ENCODE peak calls at places on chromosomes 1 and 21, in eight cellular contexts. One of them, this sample, is unnamed.

GRCh38 chr1:227994632-227995300 is 12.0 kb upstream of the WNT3A start:
- DNase-seq in M059J: no peak
- DNase-seq in naive thymus-derived CD8-positive, alpha-beta T cell: no peak
- DNase-seq in sciatic nerve: peak; percentile 14
- DNase-seq in stimulated activated CD4-positive, alpha-beta T cell treated with anti-CD3 and anti-CD28 coated beads, Interleukin-2, amount 100 ng/mL, for 48 hours: no peak
- DNase-seq in tibial nerve: no peak
- DNase-seq in activated CD4-positive, alpha-beta T cell treated with anti-CD3 and anti-CD28 coated beads for 36 hours: no peak
- DNase-seq in EL: no peak
- DNase-seq in this sample: no peak

GRCh38 chr1:224262373-224263054 is 67.5 kb downstream of the NVL start:
- DNase-seq in sciatic nerve: no peak
- DNase-seq in activated CD4-positive, alpha-beta T cell treated with anti-CD3 and anti-CD28 coated beads for 36 hours: no peak
- DNase-seq in M059J: peak; percentile 46
- DNase-seq in naive thymus-derived CD8-positive, alpha-beta T cell: no peak
- DNase-seq in EL: no peak
- DNase-seq in stimulated activated CD4-positive, alpha-beta T cell treated with anti-CD3 and anti-CD28 coated beads, Interleukin-2, amount 100 ng/mL, for 48 hours: no peak
- DNase-seq in tibial nerve: no peak
- DNase-seq in this sample: no peak

GRCh38 chr21:34630536-34631143 is 15.7 kb upstream of the RCAN1 start:
- DNase-seq in tibial nerve: no peak
- DNase-seq in EL: peak; percentile 54
- DNase-seq in stimulated activated CD4-positive, alpha-beta T cell treated with anti-CD3 and anti-CD28 coated beads, Interleukin-2, amount 100 ng/mL, for 48 hours: no peak
- DNase-seq in sciatic nerve: no peak
- DNase-seq in naive thymus-derived CD8-positive, alpha-beta T cell: peak; percentile 26
- DNase-seq in activated CD4-positive, alpha-beta T cell treated with anti-CD3 and anti-CD28 coated beads for 36 hours: peak; percentile 31
- DNase-seq in M059J: peak; percentile 71
- DNase-seq in this sample: no peak

GRCh38 chr1:47901001-47901575 is 96.1 kb downstream of the TRABD2B start:
- DNase-seq in stimulated activated CD4-positive, alpha-beta T cell treated with anti-CD3 and anti-CD28 coated beads, Interleukin-2, amount 100 ng/mL, for 48 hours: no peak
- DNase-seq in naive thymus-derived CD8-positive, alpha-beta T cell: no peak
- DNase-seq in activated CD4-positive, alpha-beta T cell treated with anti-CD3 and anti-CD28 coated beads for 36 hours: no peak
- DNase-seq in EL: no peak
- DNase-seq in tibial nerve: no peak
- DNase-seq in M059J: no peak
- DNase-seq in sciatic nerve: no peak
- DNase-seq in this sample: no peak

GRCh38 chr1:234916840-234917239 is 211.8 kb downstream of the TOMM20 start:
- DNase-seq in sciatic nerve: peak; percentile 47
- DNase-seq in naive thymus-derived CD8-positive, alpha-beta T cell: no peak
- DNase-seq in activated CD4-positive, alpha-beta T cell treated with anti-CD3 and anti-CD28 coated beads for 36 hours: no peak
- DNase-seq in stimulated activated CD4-positive, alpha-beta T cell treated with anti-CD3 and anti-CD28 coated beads, Interleukin-2, amount 100 ng/mL, for 48 hours: no peak
- DNase-seq in EL: no peak
- DNase-seq in tibial nerve: no peak
- DNase-seq in M059J: no peak
- DNase-seq in this sample: no peak

GRCh38 chr1:180150982-180151381 is 3.7 kb upstream of the QSOX1 start:
- DNase-seq in naive thymus-derived CD8-positive, alpha-beta T cell: no peak
- DNase-seq in activated CD4-positive, alpha-beta T cell treated with anti-CD3 and anti-CD28 coated beads for 36 hours: no peak
- DNase-seq in sciatic nerve: no peak
- DNase-seq in tibial nerve: no peak
- DNase-seq in M059J: peak; percentile 55
- DNase-seq in stimulated activated CD4-positive, alpha-beta T cell treated with anti-CD3 and anti-CD28 coated beads, Interleukin-2, amount 100 ng/mL, for 48 hours: no peak
- DNase-seq in EL: peak; percentile 67
- DNase-seq in this sample: no peak

GRCh38 chr1:66137235-66137634 is 344.5 kb downstream of the PDE4B start:
- DNase-seq in tibial nerve: no peak
- DNase-seq in stimulated activated CD4-positive, alpha-beta T cell treated with anti-CD3 and anti-CD28 coated beads, Interleukin-2, amount 100 ng/mL, for 48 hours: no peak
- DNase-seq in activated CD4-positive, alpha-beta T cell treated with anti-CD3 and anti-CD28 coated beads for 36 hours: peak; percentile 5
- DNase-seq in naive thymus-derived CD8-positive, alpha-beta T cell: no peak
- DNase-seq in EL: no peak
- DNase-seq in sciatic nerve: no peak
- DNase-seq in M059J: peak; percentile 18
- DNase-seq in this sample: no peak

GRCh38 chr1:186440584-186440983 is 20.3 kb downstream of the PDC start:
- DNase-seq in EL: no peak
- DNase-seq in naive thymus-derived CD8-positive, alpha-beta T cell: no peak
- DNase-seq in sciatic nerve: no peak
- DNase-seq in stimulated activated CD4-positive, alpha-beta T cell treated with anti-CD3 and anti-CD28 coated beads, Interleukin-2, amount 100 ng/mL, for 48 hours: no peak
- DNase-seq in tibial nerve: no peak
- DNase-seq in activated CD4-positive, alpha-beta T cell treated with anti-CD3 and anti-CD28 coated beads for 36 hours: no peak
- DNase-seq in M059J: peak; percentile 86
- DNase-seq in this sample: no peak

GRCh38 chr1:32981003-32981909 is 16.6 kb upstream of the RNF19B start:
- DNase-seq in sciatic nerve: no peak
- DNase-seq in tibial nerve: no peak
- DNase-seq in naive thymus-derived CD8-positive, alpha-beta T cell: peak; percentile 61
- DNase-seq in M059J: peak; percentile 98
- DNase-seq in EL: peak; percentile 89
- DNase-seq in activated CD4-positive, alpha-beta T cell treated with anti-CD3 and anti-CD28 coated beads for 36 hours: peak; percentile 78
- DNase-seq in stimulated activated CD4-positive, alpha-beta T cell treated with anti-CD3 and anti-CD28 coated beads, Interleukin-2, amount 100 ng/mL, for 48 hours: peak; percentile 54
- DNase-seq in this sample: peak; percentile 18

GRCh38 chr1:206803221-206803730 is 31.0 kb upstream of the IL10 start:
- DNase-seq in sciatic nerve: no peak
- DNase-seq in stimulated activated CD4-positive, alpha-beta T cell treated with anti-CD3 and anti-CD28 coated beads, Interleukin-2, amount 100 ng/mL, for 48 hours: peak; percentile 61
- DNase-seq in naive thymus-derived CD8-positive, alpha-beta T cell: peak; percentile 57
- DNase-seq in M059J: no peak
- DNase-seq in activated CD4-positive, alpha-beta T cell treated with anti-CD3 and anti-CD28 coated beads for 36 hours: peak; percentile 87
- DNase-seq in tibial nerve: no peak
- DNase-seq in EL: no peak
- DNase-seq in this sample: no peak

GRCh38 chr1:182677393-182678098 is 6.8 kb downstream of the RGS8 start:
- DNase-seq in stimulated activated CD4-positive, alpha-beta T cell treated with anti-CD3 and anti-CD28 coated beads, Interleukin-2, amount 100 ng/mL, for 48 hours: no peak
- DNase-seq in activated CD4-positive, alpha-beta T cell treated with anti-CD3 and anti-CD28 coated beads for 36 hours: no peak
- DNase-seq in sciatic nerve: no peak
- DNase-seq in EL: no peak
- DNase-seq in M059J: no peak
- DNase-seq in tibial nerve: no peak
- DNase-seq in naive thymus-derived CD8-positive, alpha-beta T cell: no peak
- DNase-seq in this sample: no peak

GRCh38 chr1:248807067-248807737 is 18.5 kb downstream of the SH3BP5L start:
- DNase-seq in activated CD4-positive, alpha-beta T cell treated with anti-CD3 and anti-CD28 coated beads for 36 hours: peak; percentile 81
- DNase-seq in M059J: no peak
- DNase-seq in naive thymus-derived CD8-positive, alpha-beta T cell: peak; percentile 44
- DNase-seq in sciatic nerve: peak; percentile 76
- DNase-seq in tibial nerve: no peak
- DNase-seq in EL: peak; percentile 32
- DNase-seq in stimulated activated CD4-positive, alpha-beta T cell treated with anti-CD3 and anti-CD28 coated beads, Interleukin-2, amount 100 ng/mL, for 48 hours: peak; percentile 46
- DNase-seq in this sample: no peak

GRCh38 chr1:37872692-37873091 is 13.3 kb upstream of the MTF1 start:
- DNase-seq in M059J: no peak
- DNase-seq in sciatic nerve: no peak
- DNase-seq in activated CD4-positive, alpha-beta T cell treated with anti-CD3 and anti-CD28 coated beads for 36 hours: no peak
- DNase-seq in naive thymus-derived CD8-positive, alpha-beta T cell: no peak
- DNase-seq in tibial nerve: no peak
- DNase-seq in EL: no peak
- DNase-seq in stimulated activated CD4-positive, alpha-beta T cell treated with anti-CD3 and anti-CD28 coated beads, Interleukin-2, amount 100 ng/mL, for 48 hours: no peak
- DNase-seq in this sample: no peak

GRCh38 chr1:2314297-2314802 is 77.0 kb downstream of the MORN1 start:
- DNase-seq in naive thymus-derived CD8-positive, alpha-beta T cell: no peak
- DNase-seq in tibial nerve: peak; percentile 47
- DNase-seq in sciatic nerve: peak; percentile 86
- DNase-seq in stimulated activated CD4-positive, alpha-beta T cell treated with anti-CD3 and anti-CD28 coated beads, Interleukin-2, amount 100 ng/mL, for 48 hours: no peak
- DNase-seq in activated CD4-positive, alpha-beta T cell treated with anti-CD3 and anti-CD28 coated beads for 36 hours: peak; percentile 55
- DNase-seq in EL: peak; percentile 72
- DNase-seq in M059J: peak; percentile 42
- DNase-seq in this sample: no peak

GRCh38 chr1:42735056-42735455 is 5.0 kb downstream of the CLDN19 start:
- DNase-seq in EL: no peak
- DNase-seq in naive thymus-derived CD8-positive, alpha-beta T cell: no peak
- DNase-seq in sciatic nerve: no peak
- DNase-seq in stimulated activated CD4-positive, alpha-beta T cell treated with anti-CD3 and anti-CD28 coated beads, Interleukin-2, amount 100 ng/mL, for 48 hours: no peak
- DNase-seq in tibial nerve: no peak
- DNase-seq in activated CD4-positive, alpha-beta T cell treated with anti-CD3 and anti-CD28 coated beads for 36 hours: no peak
- DNase-seq in M059J: no peak
- DNase-seq in this sample: no peak

GRCh38 chr1:244361764-244362473 is 89.8 kb downstream of the ADSS2 start:
- DNase-seq in activated CD4-positive, alpha-beta T cell treated with anti-CD3 and anti-CD28 coated beads for 36 hours: no peak
- DNase-seq in stimulated activated CD4-positive, alpha-beta T cell treated with anti-CD3 and anti-CD28 coated beads, Interleukin-2, amount 100 ng/mL, for 48 hours: no peak
- DNase-seq in sciatic nerve: no peak
- DNase-seq in EL: peak; percentile 50
- DNase-seq in tibial nerve: no peak
- DNase-seq in M059J: peak; percentile 81
- DNase-seq in naive thymus-derived CD8-positive, alpha-beta T cell: no peak
- DNase-seq in this sample: no peak

GRCh38 chr1:65724151-65724550 is 68.5 kb upstream of the PDE4B start:
- DNase-seq in naive thymus-derived CD8-positive, alpha-beta T cell: no peak
- DNase-seq in stimulated activated CD4-positive, alpha-beta T cell treated with anti-CD3 and anti-CD28 coated beads, Interleukin-2, amount 100 ng/mL, for 48 hours: no peak
- DNase-seq in tibial nerve: no peak
- DNase-seq in activated CD4-positive, alpha-beta T cell treated with anti-CD3 and anti-CD28 coated beads for 36 hours: no peak
- DNase-seq in sciatic nerve: no peak
- DNase-seq in EL: no peak
- DNase-seq in M059J: no peak
- DNase-seq in this sample: no peak

GRCh38 chr1:111101854-111102642 is 37.8 kb downstream of the DRAM2 start:
- DNase-seq in activated CD4-positive, alpha-beta T cell treated with anti-CD3 and anti-CD28 coated beads for 36 hours: no peak
- DNase-seq in tibial nerve: no peak
- DNase-seq in M059J: no peak
- DNase-seq in stimulated activated CD4-positive, alpha-beta T cell treated with anti-CD3 and anti-CD28 coated beads, Interleukin-2, amount 100 ng/mL, for 48 hours: no peak
- DNase-seq in sciatic nerve: no peak
- DNase-seq in naive thymus-derived CD8-positive, alpha-beta T cell: no peak
- DNase-seq in EL: no peak
- DNase-seq in this sample: no peak

GRCh38 chr1:201565024-201565730 is 26.2 kb downstream of the NAV1 start:
- DNase-seq in tibial nerve: peak; percentile 30
- DNase-seq in sciatic nerve: peak; percentile 82
- DNase-seq in naive thymus-derived CD8-positive, alpha-beta T cell: no peak
- DNase-seq in EL: no peak
- DNase-seq in M059J: no peak
- DNase-seq in stimulated activated CD4-positive, alpha-beta T cell treated with anti-CD3 and anti-CD28 coated beads, Interleukin-2, amount 100 ng/mL, for 48 hours: no peak
- DNase-seq in activated CD4-positive, alpha-beta T cell treated with anti-CD3 and anti-CD28 coated beads for 36 hours: no peak
- DNase-seq in this sample: no peak

GRCh38 chr1:38376577-38376976 is 330.0 kb upstream of the POU3F1 start:
- DNase-seq in sciatic nerve: no peak
- DNase-seq in stimulated activated CD4-positive, alpha-beta T cell treated with anti-CD3 and anti-CD28 coated beads, Interleukin-2, amount 100 ng/mL, for 48 hours: no peak
- DNase-seq in naive thymus-derived CD8-positive, alpha-beta T cell: no peak
- DNase-seq in EL: no peak
- DNase-seq in activated CD4-positive, alpha-beta T cell treated with anti-CD3 and anti-CD28 coated beads for 36 hours: no peak
- DNase-seq in tibial nerve: no peak
- DNase-seq in M059J: no peak
- DNase-seq in this sample: no peak

This sample was measured in thoracic aorta.